ENCODE peak calls at places on chromosome 7, in four cellular contexts. S is IMR-90, E is mesenchymal stem cell, I is neuronal stem cell. O is an unnamed sample.

GRCh38 chr7:25405736-25406135 is 177.4 kb upstream of the NPVF start:
- DNase-seq in S (no peak), E (peak; percentile 37), I (no peak), O (no peak)

GRCh38 chr7:10973942-10974716 is 457 bp downstream of the PHF14 start:
- DNase-seq in S (peak; percentile 44), I (no peak), E (peak; percentile 62), O (peak; percentile 57)

GRCh38 chr7:129343099-129343700 is 91.0 kb upstream of the STRIP2 start:
- DNase-seq in I (no peak), E (peak; percentile 50), S (peak; percentile 75), O (no peak)

GRCh38 chr7:76303829-76304505 is 1.5 kb downstream of the HSPB1 start:
- DNase-seq in I (no peak), E (peak; percentile 57), S (peak; percentile 50), O (no peak)

GRCh38 chr7:130560972-130561371 is 69.1 kb downstream of the MEST start:
- DNase-seq in S (peak; percentile 43), E (peak; percentile 53), I (no peak), O (no peak)

GRCh38 chr7:8436965-8437364 is 3.6 kb downstream of the NXPH1 start:
- DNase-seq in I (peak; percentile 66), E (no peak), S (no peak), O (peak; percentile 89)

GRCh38 chr7:142804715-142805114 is 33.9 kb downstream of the PRSS2 start:
- DNase-seq in S (no peak), E (no peak), I (no peak), O (no peak)

GRCh38 chr7:131365876-131366275 is 38.2 kb downstream of the MKLN1 start:
- DNase-seq in E (peak; percentile 30), S (peak; percentile 70), I (no peak), O (no peak)

GRCh38 chr7:77727936-77728701 is 31.9 kb downstream of the RSBN1L start:
- DNase-seq in S (peak; percentile 55), E (peak; percentile 69), I (peak; percentile 12), O (peak; percentile 41)

GRCh38 chr7:77351539-77352004 is 64.6 kb downstream of the GSAP start:
- DNase-seq in I (no peak), E (no peak), S (no peak), O (no peak)

GRCh38 chr7:39530996-39531395 is 35.2 kb upstream of the YAE1 start:
- DNase-seq in S (no peak), I (no peak), E (no peak), O (no peak)

GRCh38 chr7:24898691-24899090 is 81.3 kb downstream of the OSBPL3 start:
- DNase-seq in E (no peak), S (peak; percentile 61), I (no peak), O (no peak)

GRCh38 chr7:81803267-81803666 is 33.4 kb upstream of the HGF start:
- DNase-seq in I (no peak), E (no peak), S (no peak), O (no peak)

GRCh38 chr7:134547738-134548054 is 1.2 kb upstream of the AKR1B15 start:
- DNase-seq in E (peak; percentile 80), I (no peak), S (peak; percentile 74), O (no peak)

GRCh38 chr7:20310963-20311742 is 19.5 kb upstream of the ITGB8 start:
- DNase-seq in E (peak; percentile 61), S (peak; percentile 67), I (no peak), O (no peak)

GRCh38 chr7:64685741-64686140 is 19.8 kb downstream of the ZNF107 start:
- DNase-seq in S (no peak), E (no peak), I (no peak), O (no peak)

GRCh38 chr7:69953319-69954067 is 355.2 kb downstream of the AUTS2 start:
- DNase-seq in I (no peak), E (no peak), S (no peak), O (no peak)

GRCh38 chr7:152910545-152911013 is 151.0 kb downstream of the ACTR3B start:
- DNase-seq in I (no peak), S (no peak), E (no peak), O (no peak)

GRCh38 chr7:128774029-128774689 is 1.4 kb downstream of the OPN1SW start:
- DNase-seq in E (no peak), S (no peak), I (no peak), O (no peak)

GRCh38 chr7:69961396-69961795 is 363.1 kb downstream of the AUTS2 start:
- DNase-seq in E (no peak), S (no peak), I (no peak), O (no peak)

GRCh38 chr7:105934577-105935185 is 28.4 kb upstream of the CDHR3 start:
- DNase-seq in S (peak; percentile 47), E (peak; percentile 54), I (peak; percentile 15), O (peak; percentile 56)

GRCh38 chr7:120370954-120371353 is 98.0 kb downstream of the KCND2 start:
- DNase-seq in S (no peak), E (no peak), I (no peak), O (no peak)

GRCh38 chr7:120373174-120373573 is 100.2 kb downstream of the KCND2 start:
- DNase-seq in I (no peak), S (no peak), E (no peak), O (no peak)
- H3K4ac ChIP-seq in I (no peak overlapping the region), S (no peak overlapping the region), E (no peak overlapping the region), O (no peak overlapping the region)

GRCh38 chr7:35717516-35717915 is 22.6 kb upstream of the HERPUD2 start:
- DNase-seq in E (no peak), I (no peak), S (no peak), O (no peak)

GRCh38 chr7:35714862-35715261 is 19.9 kb upstream of the HERPUD2 start:
- DNase-seq in S (no peak), E (no peak), I (no peak), O (no peak)

GRCh38 chr7:35718047-35718446 is 23.1 kb upstream of the HERPUD2 start:
- DNase-seq in E (no peak), I (no peak), S (no peak), O (no peak)

GRCh38 chr7:35716038-35716803 is 21.3 kb upstream of the HERPUD2 start:
- DNase-seq in S (peak; percentile 54), I (no peak), E (peak; percentile 41), O (no peak)

GRCh38 chr7:35717013-35717412 is 22.1 kb upstream of the HERPUD2 start:
- DNase-seq in E (no peak), I (no peak), S (no peak), O (no peak)
- H3K27ac ChIP-seq in E (no peak overlapping the region), I (no peak overlapping the region), S (peak overlapping the region; percentile 47), O (no peak overlapping the region)

DNA sequence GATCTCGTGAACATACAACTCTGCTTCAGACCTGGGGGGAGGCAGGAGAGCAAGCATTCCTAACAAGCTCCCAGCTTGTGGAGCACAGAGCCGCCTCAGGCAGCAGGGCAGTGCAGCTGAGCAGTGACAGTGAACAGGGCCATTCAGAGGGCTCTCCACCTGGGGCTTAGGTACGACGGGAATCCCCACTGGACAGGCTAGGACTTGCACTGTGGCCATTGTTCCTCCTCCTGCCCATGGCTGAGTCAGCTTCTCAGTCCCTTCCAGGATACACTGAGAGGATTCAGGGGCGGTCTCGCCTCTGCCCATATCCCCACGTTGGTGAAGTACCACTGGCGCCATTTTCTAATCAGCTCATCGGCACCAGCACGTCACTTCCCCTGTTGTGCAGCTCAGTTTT is 71.1 kb downstream of the FIGNL1 start:
- DNase-seq in I (no peak), S (no peak), E (no peak), O (peak; percentile 90)
- H4K91ac ChIP-seq in I (peak overlapping the region; percentile 34), S (no peak overlapping the region), E (no peak overlapping the region), O (no peak overlapping the region)

GRCh38 chr7:158818325-158819213 is 10.7 kb downstream of the ESYT2 start:
- DNase-seq in S (peak; percentile 96), E (peak; percentile 100), I (peak; percentile 51), O (peak; percentile 78)
- H3K4ac ChIP-seq in S (peak overlapping the region; percentile 95), E (peak overlapping the region; percentile 73), I (no peak overlapping the region), O (no peak overlapping the region)

GRCh38 chr7:116592041-116592355 is 67.2 kb downstream of the CAV1 start:
- DNase-seq in I (no peak), S (no peak), E (no peak), O (no peak)
- H3K27ac ChIP-seq in I (no peak overlapping the region), S (no peak overlapping the region), E (no peak overlapping the region), O (no peak overlapping the region)

DNA sequence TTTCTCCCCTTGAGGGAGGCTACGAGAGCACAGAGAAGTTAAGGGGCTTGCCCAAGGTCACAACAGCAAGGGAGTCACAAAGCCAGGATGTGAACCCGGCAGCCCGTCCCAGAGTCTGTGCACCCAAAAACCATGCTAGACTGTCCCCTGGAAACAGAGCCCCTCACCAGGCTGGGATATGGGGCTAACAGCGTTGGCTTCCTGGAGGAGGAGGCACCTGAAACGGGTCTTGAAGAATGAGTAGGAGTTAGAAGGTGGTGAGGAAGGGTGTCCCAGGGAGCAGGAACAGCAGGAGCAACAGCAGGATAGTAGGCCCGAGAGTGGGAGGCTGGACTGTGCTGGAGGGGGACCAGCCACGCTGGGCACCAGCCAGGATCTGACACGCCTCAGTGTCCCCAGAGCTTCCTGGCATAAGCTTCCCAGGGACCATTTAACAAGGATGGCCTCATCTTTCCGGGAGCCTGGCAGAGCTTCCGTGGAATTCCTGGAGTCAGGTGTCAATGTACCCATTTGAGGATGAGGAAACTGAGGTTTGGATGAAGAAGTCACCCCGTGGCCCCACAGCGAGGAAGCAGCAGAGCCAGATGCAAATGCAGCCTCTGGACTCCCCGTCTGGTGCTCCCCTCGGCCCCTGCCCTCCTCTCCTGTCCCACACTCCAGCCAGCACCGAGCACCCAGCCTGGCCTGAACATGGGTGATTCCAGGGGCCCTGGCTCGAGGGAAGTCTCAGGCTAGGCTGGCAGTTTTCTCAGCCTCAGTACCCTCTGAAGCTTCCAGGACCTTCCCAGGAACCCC is 3.3 kb upstream of the GRIFIN start:
- DNase-seq in I (no peak), E (no peak), S (no peak), O (no peak)
- H4K91ac ChIP-seq in I (peak overlapping the region; percentile 77), E (no peak overlapping the region), S (no peak overlapping the region), O (no peak overlapping the region)

GRCh38 chr7:101865031-101865824 is 47.8 kb downstream of the CUX1 start:
- DNase-seq in S (no peak), I (no peak), E (peak; percentile 34), O (no peak)
- H3K4ac ChIP-seq in S (no peak overlapping the region), I (no peak overlapping the region), E (no peak overlapping the region), O (no peak overlapping the region)

DNA sequence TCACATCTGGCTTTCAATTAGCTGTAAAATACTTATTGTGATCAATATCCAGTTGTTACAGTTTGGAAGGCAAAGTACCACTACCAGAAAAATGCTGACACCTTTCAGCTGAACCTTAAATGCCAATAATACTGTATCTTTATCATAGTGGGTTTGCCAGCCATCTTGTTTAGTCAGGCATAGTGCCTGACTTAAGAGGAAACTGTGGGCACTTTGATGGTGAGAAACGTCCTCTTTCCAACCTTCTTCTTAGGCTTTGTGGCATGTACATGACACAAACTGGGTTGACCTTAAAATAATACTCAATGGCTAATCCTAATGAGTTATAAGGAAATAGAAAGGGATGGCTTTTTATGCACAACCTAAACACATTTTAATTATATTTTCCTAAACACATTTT is 52.3 kb upstream of the PRR15 start:
- DNase-seq in I (no peak), S (no peak), E (no peak), O (no peak)
- H3K27ac ChIP-seq in I (no peak overlapping the region), S (no peak overlapping the region), E (no peak overlapping the region), O (no peak overlapping the region)

DNA sequence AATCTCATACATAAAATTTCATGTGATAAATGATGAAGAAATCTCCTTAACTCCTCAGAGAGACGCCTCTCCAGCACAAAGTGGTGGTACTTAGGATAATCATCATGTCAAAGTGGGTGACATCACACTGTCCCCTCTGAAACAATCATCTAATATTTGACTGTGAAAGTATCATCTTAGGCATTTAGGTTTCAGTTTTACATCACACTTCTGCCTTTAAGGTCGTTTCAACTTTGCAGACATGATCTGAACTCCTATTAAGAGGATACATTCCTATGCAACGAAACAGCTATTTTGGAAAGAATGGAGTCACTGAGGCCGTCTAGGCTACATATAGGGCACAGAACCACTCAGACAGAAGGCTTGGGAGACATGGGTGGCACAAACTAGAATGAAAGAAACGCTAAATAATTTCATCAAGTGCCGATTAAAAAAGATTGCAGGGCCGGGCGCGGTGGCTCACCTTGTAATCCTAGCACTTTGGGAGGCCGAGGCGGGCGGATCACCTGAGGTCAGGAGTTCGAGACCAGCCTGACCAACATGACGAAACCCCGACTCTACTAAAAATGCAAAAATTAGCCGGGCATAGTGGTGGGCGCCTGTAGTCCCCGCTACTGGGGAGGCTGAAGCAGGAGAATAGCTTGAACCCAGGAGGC is 2.0 kb downstream of the VOPP1 start:
- DNase-seq in I (no peak), S (no peak), E (peak; percentile 25), O (no peak)
- H4K91ac ChIP-seq in I (no peak overlapping the region), S (no peak overlapping the region), E (no peak overlapping the region), O (no peak overlapping the region)